ENCODE peak calls at places on chromosome 4, in five cellular contexts. S is adrenal gland, I is left cardiac atrium, N is naive B cell, D is Peyer's patch. B is an unnamed sample.

GRCh38 chr4:87540176-87541058 is 11.2 kb upstream of the SPARCL1 start:
- DNase-seq in D (no peak), S (no peak), N (no peak), I (no peak), B (no peak)

GRCh38 chr4:75555294-75556164 is at the start of gene ODAPH:
- DNase-seq in I (no peak), S (no peak), N (no peak), D (peak), B (peak)

GRCh38 chr4:60744767-60745166 is 455.4 kb upstream of the ADGRL3 start:
- DNase-seq in S (no peak), D (no peak), I (no peak), N (no peak), B (no peak)

GRCh38 chr4:83216856-83217683 is 67.5 kb downstream of the COQ2 start:
- DNase-seq in D (no peak), N (no peak), S (no peak), I (no peak), B (no peak)

GRCh38 chr4:118270492-118270891 is 82.3 kb downstream of the PRSS12 start:
- DNase-seq in D (no peak), S (no peak), N (no peak), I (no peak), B (peak)

GRCh38 chr4:185995665-185996064 is 73.3 kb upstream of the TLR3 start:
- DNase-seq in D (no peak), N (no peak), S (no peak), I (no peak), B (no peak)

GRCh38 chr4:179415842-179416223 is 1973.6 kb upstream of the AGA start:
- DNase-seq in D (no peak), I (no peak), S (no peak), N (no peak), B (no peak)

GRCh38 chr4:138341739-138342415 is 99.7 kb upstream of the SLC7A11 start:
- DNase-seq in N (peak), D (no peak), S (no peak), I (no peak), B (no peak)

GRCh38 chr4:187608001-187608421 is 387.6 kb upstream of the ZFP42 start:
- DNase-seq in I (no peak), N (no peak), S (no peak), D (no peak), B (peak)

GRCh38 chr4:38674206-38675144 is 10.5 kb downstream of the KLF3 start:
- DNase-seq in D (no peak), I (no peak), N (no peak), S (no peak), B (no peak)

GRCh38 chr4:6825403-6825802 is 42.9 kb downstream of the KIAA0232 start:
- DNase-seq in S (no peak), N (no peak), I (no peak), D (no peak), B (no peak)

GRCh38 chr4:79395883-79396282 is 12.1 kb downstream of the GK2 start:
- DNase-seq in I (no peak), N (no peak), D (no peak), S (no peak), B (no peak)

GRCh38 chr4:147480891-147481576 is at the start of gene EDNRA:
- DNase-seq in D (no peak), S (peak), I (peak), N (no peak), B (peak)

GRCh38 chr4:174398728-174399127 is 115.0 kb downstream of the CEP44 start:
- DNase-seq in S (no peak), I (no peak), D (no peak), N (no peak), B (peak)

GRCh38 chr4:75745192-75745591 is 20.8 kb downstream of the USO1 start:
- DNase-seq in D (no peak), N (no peak), I (no peak), S (no peak), B (peak)

GRCh38 chr4:6283282-6283681 is 13.6 kb downstream of the WFS1 start:
- DNase-seq in S (no peak), D (no peak), N (no peak), I (no peak), B (no peak)

GRCh38 chr4:55008166-55009056 is 117.0 kb downstream of the KDR start:
- DNase-seq in N (no peak), D (no peak), I (peak), S (no peak), B (no peak)

GRCh38 chr4:7515390-7515902 is 80.7 kb upstream of the PSAPL1 start:
- DNase-seq in N (no peak), I (no peak), D (no peak), S (no peak), B (no peak)

GRCh38 chr4:111793686-111794085 is 351.6 kb upstream of the FAM241A start:
- DNase-seq in N (no peak), I (no peak), S (no peak), D (no peak), B (no peak)

GRCh38 chr4:87410157-87410556 is 12.2 kb upstream of the NUDT9 start:
- DNase-seq in N (no peak), S (no peak), D (no peak), I (no peak), B (no peak)

GRCh38 chr4:126977306-126977705 is 655.5 kb upstream of the INTU start:
- DNase-seq in S (no peak), D (no peak), I (peak), N (no peak), B (no peak)

GRCh38 chr4:110107868-110108267 is 90.5 kb downstream of the ELOVL6 start:
- DNase-seq in I (no peak), N (no peak), S (no peak), D (no peak), B (peak)

GRCh38 chr4:143017210-143017609 is 167.5 kb upstream of the USP38 start:
- DNase-seq in I (no peak), D (no peak), N (no peak), S (no peak), B (no peak)

GRCh38 chr4:8871417-8872401 is at the start of gene HMX1:
- DNase-seq in I (no peak), D (no peak), N (no peak), S (no peak), B (no peak)

GRCh38 chr4:20615492-20616136 is 84.6 kb upstream of the PACRGL start:
- DNase-seq in I (no peak), S (no peak), N (no peak), D (no peak), B (peak)

GRCh38 chr4:126445596-126445995 is 1130.8 kb downstream of the FAT4 start:
- DNase-seq in I (no peak), S (no peak), D (no peak), N (no peak), B (peak)

GRCh38 chr4:177185151-177185550 is 124.5 kb upstream of the NEIL3 start:
- DNase-seq in N (no peak), S (no peak), D (no peak), I (no peak), B (no peak)

GRCh38 chr4:44279469-44279868 is 169.1 kb downstream of the KCTD8 start:
- DNase-seq in D (no peak), I (no peak), S (no peak), N (no peak), B (no peak)

GRCh38 chr4:110675406-110675805 is 52.5 kb upstream of the PITX2 start:
- DNase-seq in S (no peak), N (no peak), I (no peak), D (no peak), B (no peak)

GRCh38 chr4:2574058-2574457 is 37.6 kb downstream of the FAM193A start:
- DNase-seq in N (no peak), S (no peak), I (no peak), D (no peak), B (no peak)

GRCh38 chr4:150609131-150609530 is 27.2 kb downstream of the MAB21L2 start:
- DNase-seq in I (no peak), N (no peak), D (no peak), S (no peak), B (peak)

GRCh38 chr4:148834804-148835598 is 392.8 kb upstream of the NR3C2 start:
- DNase-seq in D (no peak), N (peak), S (no peak), I (no peak), B (peak)

GRCh38 chr4:162461952-162462351 is 298.2 kb upstream of the FSTL5 start:
- DNase-seq in N (no peak), D (no peak), S (no peak), I (no peak), B (no peak)

GRCh38 chr4:121758896-121759568 is 5.9 kb downstream of the SMIM43 start:
- DNase-seq in N (no peak), S (no peak), I (no peak), D (no peak), B (peak)

B was measured in LHCN-M2.